ENCODE peak calls at places on chromosomes 4 and X, in six cellular contexts. One of them, this sample, is unnamed. For H3K4me1, the result is how much of the 10 kb centered on the place peaks cover.

GRCh38 chr4:140764785-140765392 is 8.7 kb upstream of the TBC1D9 start:
- DNase-seq in PC-3: no peak
- DNase-seq in kidney: no peak
- DNase-seq in ovary: no peak
- DNase-seq in transverse colon: no peak
- DNase-seq in K562: no peak
- DNase-seq in this sample: no peak

GRCh38 chr4:60744767-60745166 is 455.4 kb upstream of the ADGRL3 start:
- DNase-seq in K562: no peak
- DNase-seq in PC-3: peak
- DNase-seq in ovary: no peak
- DNase-seq in transverse colon: no peak
- DNase-seq in kidney: no peak
- DNase-seq in this sample: no peak

GRCh38 chrX:24443943-24444342 is 21.1 kb upstream of the PDK3 start:
- DNase-seq in PC-3: no peak
- DNase-seq in kidney: no peak
- DNase-seq in ovary: no peak
- DNase-seq in transverse colon: no peak
- DNase-seq in K562: no peak
- DNase-seq in this sample: no peak

GRCh38 chr4:124177647-124178425 is 534.7 kb downstream of the ANKRD50 start:
- DNase-seq in transverse colon: no peak
- DNase-seq in kidney: no peak
- DNase-seq in K562: no peak
- DNase-seq in ovary: no peak
- DNase-seq in PC-3: peak
- DNase-seq in this sample: no peak

GRCh38 chrX:39613508-39613921 is 484.2 kb downstream of the BCOR start:
- DNase-seq in K562: no peak
- DNase-seq in kidney: peak
- DNase-seq in ovary: peak
- DNase-seq in transverse colon: peak
- DNase-seq in PC-3: no peak
- DNase-seq in this sample: no peak

GRCh38 chr4:141957416-141957815 is 321.0 kb downstream of the IL15 start:
- DNase-seq in transverse colon: no peak
- DNase-seq in PC-3: no peak
- DNase-seq in K562: no peak
- DNase-seq in ovary: no peak
- DNase-seq in kidney: no peak
- DNase-seq in this sample: no peak

GRCh38 chr4:158949094-158949493 is 153.8 kb upstream of the RAPGEF2 start:
- DNase-seq in K562: no peak
- DNase-seq in transverse colon: no peak
- DNase-seq in ovary: no peak
- DNase-seq in kidney: no peak
- DNase-seq in PC-3: peak
- DNase-seq in this sample: no peak

GRCh38 chr4:164312671-164313070 is 441.3 kb upstream of the SMIM31 start:
- DNase-seq in ovary: no peak
- DNase-seq in transverse colon: no peak
- DNase-seq in K562: no peak
- DNase-seq in kidney: no peak
- DNase-seq in PC-3: no peak
- DNase-seq in this sample: no peak

GRCh38 chr4:148315049-148315448 is 127.2 kb downstream of the NR3C2 start:
- DNase-seq in kidney: no peak
- DNase-seq in PC-3: peak
- DNase-seq in ovary: no peak
- DNase-seq in K562: no peak
- DNase-seq in transverse colon: no peak
- DNase-seq in this sample: no peak

DNA sequence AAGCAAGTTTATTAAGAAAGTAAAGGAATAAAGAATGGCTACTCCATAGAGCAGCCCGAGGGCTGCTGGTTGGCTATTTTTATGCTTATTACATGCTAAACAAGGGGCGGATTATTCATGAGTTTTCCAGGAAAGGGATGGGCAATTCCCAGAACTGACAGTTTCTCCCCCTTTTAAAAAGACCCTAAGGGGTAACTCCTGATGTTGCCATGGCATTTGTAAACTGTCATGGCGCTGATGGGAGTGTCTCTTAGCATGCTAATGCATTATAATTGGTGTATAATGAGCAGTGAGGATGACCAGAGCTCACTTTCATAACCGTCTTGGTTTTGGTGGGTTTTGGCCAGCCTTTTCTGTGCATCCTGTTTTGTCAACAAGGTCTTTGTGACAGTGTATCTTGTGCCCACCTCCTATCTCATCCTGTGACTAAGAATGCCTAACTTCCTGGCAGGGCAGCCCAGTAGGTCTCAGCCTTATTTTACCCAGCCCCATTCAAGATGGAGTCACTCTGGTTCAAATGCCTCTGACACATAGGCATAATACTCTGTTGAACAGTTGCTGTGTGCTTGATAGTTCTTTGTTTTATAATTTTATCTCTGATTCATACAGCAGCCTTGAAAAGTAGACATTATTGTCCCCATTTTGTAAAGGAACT is 25.8 kb downstream of the GAB1 start:
- DNase-seq in K562: no peak
- DNase-seq in PC-3: no peak
- DNase-seq in ovary: no peak
- DNase-seq in kidney: no peak
- DNase-seq in transverse colon: no peak
- DNase-seq in this sample: no peak
- H3K4me1 ChIP-seq in K562: under half
- H3K4me1 ChIP-seq in PC-3: under half
- H3K4me1 ChIP-seq in ovary: under half
- H3K4me1 ChIP-seq in kidney: under half
- H3K4me1 ChIP-seq in transverse colon: under half
- H3K4me1 ChIP-seq in this sample: under half

DNA sequence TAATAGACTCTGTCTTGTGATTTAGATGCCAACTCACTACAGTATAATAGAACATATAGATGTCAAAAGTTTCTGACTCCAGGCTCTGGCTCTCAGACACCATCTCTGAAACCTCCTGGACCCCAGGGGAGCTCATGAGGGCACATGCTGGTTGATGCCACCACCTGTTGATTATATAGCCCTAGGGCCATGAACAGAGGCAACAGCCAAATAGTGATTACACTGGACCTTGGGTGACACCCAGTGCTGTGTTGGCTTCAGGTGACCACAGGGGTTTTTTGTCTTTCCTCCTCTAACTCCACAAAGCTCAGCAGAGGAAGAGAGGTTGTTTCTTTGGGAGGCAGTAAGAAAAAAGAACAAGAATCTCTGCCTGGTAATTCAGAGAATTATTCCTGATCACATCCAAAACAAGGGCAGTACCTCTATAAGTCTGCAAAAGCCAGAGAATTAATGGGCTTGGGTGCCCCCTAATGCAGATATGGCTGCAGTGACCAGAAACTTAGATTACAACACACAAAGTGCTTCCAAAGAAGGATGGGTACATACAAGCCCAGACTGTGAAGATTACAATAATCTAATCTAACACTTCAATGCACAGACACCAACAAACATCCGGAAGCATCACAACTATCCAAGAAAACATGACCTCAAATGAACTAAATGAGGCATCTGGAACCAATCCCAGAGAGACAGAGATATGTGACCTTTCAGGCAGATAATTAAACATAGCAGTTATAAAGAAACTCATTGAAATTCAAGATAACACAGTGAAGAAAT is 1920.6 kb downstream of the ARAP2 start:
- DNase-seq in PC-3: peak
- DNase-seq in ovary: no peak
- DNase-seq in transverse colon: no peak
- DNase-seq in K562: no peak
- DNase-seq in kidney: no peak
- DNase-seq in this sample: no peak
- TF ChIP-seq CTCF in PC-3: no peak
- TF ChIP-seq CTCF in ovary: no peak
- TF ChIP-seq CTCF in transverse colon: no peak
- TF ChIP-seq CTCF in K562: no peak
- TF ChIP-seq CTCF in kidney: no peak
- TF ChIP-seq CTCF in this sample: no peak

DNA sequence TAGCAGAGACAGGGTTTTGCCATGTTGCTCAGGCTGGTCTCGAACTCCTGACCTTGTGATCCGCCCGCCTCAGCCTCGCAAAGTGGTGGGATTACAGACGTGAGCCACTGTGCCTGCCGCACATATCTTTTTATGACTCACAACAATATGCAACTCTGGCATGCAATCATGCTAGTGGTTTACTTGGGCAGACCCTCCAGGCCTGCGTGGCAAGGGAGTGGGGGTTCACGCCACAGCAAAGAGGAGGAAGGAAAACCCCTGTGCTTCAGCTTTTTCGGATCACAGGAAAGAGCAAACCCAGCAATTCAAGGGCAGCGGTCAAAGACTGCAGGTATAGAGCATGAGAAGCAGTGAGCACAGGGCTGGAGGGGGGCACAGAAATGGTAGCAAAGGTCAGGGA is 48.3 kb upstream of the CD99 start:
- DNase-seq in PC-3: no peak
- DNase-seq in ovary: no peak
- DNase-seq in K562: no peak
- DNase-seq in kidney: no peak
- DNase-seq in transverse colon: no peak
- DNase-seq in this sample: no peak
- H3K27ac ChIP-seq in PC-3: no peak
- H3K27ac ChIP-seq in ovary: no peak
- H3K27ac ChIP-seq in K562: no peak
- H3K27ac ChIP-seq in kidney: no peak
- H3K27ac ChIP-seq in transverse colon: no peak
- H3K27ac ChIP-seq in this sample: no peak

GRCh38 chr4:55560096-55560495 is 13.4 kb upstream of the CLOCK start:
- DNase-seq in transverse colon: no peak
- DNase-seq in kidney: no peak
- DNase-seq in ovary: no peak
- DNase-seq in PC-3: no peak
- DNase-seq in K562: peak
- DNase-seq in this sample: no peak
- H3K4me1 ChIP-seq in transverse colon: under half
- H3K4me1 ChIP-seq in kidney: under half
- H3K4me1 ChIP-seq in ovary: under half
- H3K4me1 ChIP-seq in PC-3: under half
- H3K4me1 ChIP-seq in K562: under half
- H3K4me1 ChIP-seq in this sample: under half

GRCh38 chrX:19627081-19627480 is 111.8 kb upstream of the MAP3K15 start:
- DNase-seq in kidney: no peak
- DNase-seq in K562: no peak
- DNase-seq in PC-3: no peak
- DNase-seq in ovary: no peak
- DNase-seq in transverse colon: no peak
- DNase-seq in this sample: no peak
- TF ChIP-seq CTCF in kidney: no peak
- TF ChIP-seq CTCF in K562: no peak
- TF ChIP-seq CTCF in PC-3: no peak
- TF ChIP-seq CTCF in ovary: no peak
- TF ChIP-seq CTCF in transverse colon: no peak
- TF ChIP-seq CTCF in this sample: no peak

DNA sequence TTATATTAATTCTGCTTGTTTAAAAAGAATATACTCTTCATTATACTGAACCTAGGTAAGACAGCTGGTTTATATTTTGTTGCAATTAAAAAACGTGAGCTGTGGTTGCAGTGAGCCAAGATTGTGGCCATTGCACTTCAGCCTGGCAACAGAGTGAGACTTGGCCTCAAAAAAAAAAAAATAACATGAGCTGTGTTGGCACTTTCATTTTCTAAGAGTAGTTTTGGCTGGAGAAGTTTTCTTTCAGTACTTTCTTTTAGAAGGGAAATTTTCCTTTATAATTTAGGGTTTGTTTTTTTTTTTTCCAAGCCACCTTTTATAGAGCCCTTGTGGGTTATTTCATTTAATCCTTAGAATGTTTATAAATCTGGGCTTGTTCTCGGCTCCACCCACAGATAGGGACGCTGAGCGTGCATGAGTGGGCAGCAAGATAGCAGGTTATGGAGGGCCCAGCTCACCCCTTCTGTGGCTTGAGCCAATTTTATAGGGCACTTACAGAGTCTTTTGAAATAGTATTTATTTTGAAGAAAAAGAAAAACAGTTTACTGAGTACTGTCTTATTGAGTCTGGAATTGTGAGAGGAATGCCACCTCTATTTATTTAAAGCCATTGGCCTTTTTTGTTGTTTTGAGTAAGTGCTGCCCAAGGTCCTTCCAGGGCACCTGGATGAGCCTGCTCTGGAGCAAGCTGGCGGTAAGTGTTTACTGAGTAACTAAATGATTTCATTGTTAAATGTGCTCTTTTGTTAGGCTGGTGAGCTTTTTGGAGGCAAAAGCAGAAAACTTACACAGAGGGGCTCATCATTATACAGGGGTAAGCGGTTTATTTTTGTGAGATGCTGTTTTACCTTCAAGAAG is 60.9 kb downstream of the HTT start:
- DNase-seq in K562: no peak
- DNase-seq in PC-3: no peak
- DNase-seq in kidney: no peak
- DNase-seq in transverse colon: no peak
- DNase-seq in ovary: no peak
- DNase-seq in this sample: no peak
- H3K27ac ChIP-seq in K562: no peak
- H3K27ac ChIP-seq in PC-3: no peak
- H3K27ac ChIP-seq in kidney: no peak
- H3K27ac ChIP-seq in transverse colon: no peak
- H3K27ac ChIP-seq in ovary: no peak
- H3K27ac ChIP-seq in this sample: no peak

GRCh38 chrX:16162391-16162790 is 4.9 kb upstream of the MAGEB17 start:
- DNase-seq in ovary: no peak
- DNase-seq in K562: no peak
- DNase-seq in transverse colon: no peak
- DNase-seq in PC-3: no peak
- DNase-seq in kidney: no peak
- DNase-seq in this sample: no peak

GRCh38 chrX:16164748-16165147 is 2.5 kb upstream of the MAGEB17 start:
- DNase-seq in K562: no peak
- DNase-seq in ovary: no peak
- DNase-seq in kidney: no peak
- DNase-seq in transverse colon: no peak
- DNase-seq in PC-3: no peak
- DNase-seq in this sample: no peak

GRCh38 chrX:16155586-16155985 is 11.7 kb upstream of the MAGEB17 start:
- DNase-seq in PC-3: no peak
- DNase-seq in transverse colon: no peak
- DNase-seq in kidney: no peak
- DNase-seq in ovary: no peak
- DNase-seq in K562: no peak
- DNase-seq in this sample: no peak

GRCh38 chrX:16160729-16161128 is 6.6 kb upstream of the MAGEB17 start:
- DNase-seq in PC-3: peak
- DNase-seq in ovary: no peak
- DNase-seq in K562: no peak
- DNase-seq in transverse colon: no peak
- DNase-seq in kidney: no peak
- DNase-seq in this sample: no peak
- H3K4me1 ChIP-seq in PC-3: under half
- H3K4me1 ChIP-seq in ovary: under half
- H3K4me1 ChIP-seq in K562: under half
- H3K4me1 ChIP-seq in transverse colon: under half
- H3K4me1 ChIP-seq in kidney: under half
- H3K4me1 ChIP-seq in this sample: under half

This sample was measured in left lung.